ENCODE peak calls at places on chromosome 6, in seven cellular contexts. S, K, B, Z, M, V and H are unnamed samples.

GRCh38 chr6:143396497-143397228 is 53.8 kb downstream of the ADAT2 start:
- DNase-seq in B (no peak), V (no peak), K (no peak), S (no peak), Z (no peak), M (no peak), H (peak)

GRCh38 chr6:37049990-37050853 is 44.8 kb downstream of the FGD2 start:
- DNase-seq in S (no peak), V (peak), M (no peak), K (no peak), B (peak), Z (no peak), H (no peak)

GRCh38 chr6:54441020-54441419 is 132.8 kb downstream of the TINAG start:
- DNase-seq in Z (no peak), S (no peak), M (no peak), B (no peak), K (no peak), V (no peak), H (no peak)

GRCh38 chr6:170047813-170048212 is 243.1 kb downstream of the DLL1 start:
- DNase-seq in S (no peak), K (no peak), B (no peak), Z (no peak), V (no peak), M (no peak), H (no peak)

GRCh38 chr6:355809-356208 is 35.7 kb upstream of the IRF4 start:
- DNase-seq in V (no peak), S (no peak), K (no peak), B (no peak), Z (no peak), M (no peak), H (no peak)

GRCh38 chr6:14885471-14885987 is 360.3 kb upstream of the JARID2 start:
- DNase-seq in S (no peak), V (no peak), B (no peak), K (no peak), Z (peak), M (no peak), H (no peak)

GRCh38 chr6:117495425-117495824 is 13.0 kb downstream of the DCBLD1 start:
- DNase-seq in B (no peak), M (no peak), Z (no peak), K (no peak), S (no peak), V (no peak), H (no peak)

GRCh38 chr6:151546941-151547659 is 53.3 kb downstream of the CCDC170 start:
- DNase-seq in S (no peak), M (no peak), Z (no peak), K (no peak), V (no peak), B (no peak), H (no peak)

GRCh38 chr6:87465041-87465440 is 7.7 kb upstream of the SLC35A1 start:
- DNase-seq in B (no peak), K (no peak), M (no peak), V (no peak), Z (no peak), S (no peak), H (no peak)

GRCh38 chr6:166955865-166956443 is 396 bp downstream of the RNASET2 start:
- DNase-seq in V (no peak), K (no peak), M (no peak), S (no peak), Z (no peak), B (no peak), H (peak)

GRCh38 chr6:5478380-5478779 is 217.1 kb downstream of the FARS2 start:
- DNase-seq in B (no peak), Z (no peak), K (no peak), M (no peak), S (no peak), V (no peak), H (no peak)

GRCh38 chr6:108654465-108655106 is 93.9 kb downstream of the FOXO3 start:
- DNase-seq in S (no peak), M (no peak), V (no peak), Z (peak), B (no peak), K (no peak), H (no peak)

GRCh38 chr6:26054937-26055669 is 32.1 kb upstream of the HFE start:
- DNase-seq in V (peak), S (peak), Z (peak), B (peak), M (peak), K (peak), H (peak)